ENCODE peak calls at places on chromosomes 1 and 21, in nine cellular contexts. N is SIG-M5, G is cerebellar cortex, T is hepatocyte, H is NCI-H1694, X is A549, I is HS-5, A is T-helper 2 cell, J is H54. R is an unnamed sample.

GRCh38 chr1:59194621-59195020 is 102.3 kb upstream of the FGGY start:
- DNase-seq in N (no peak), G (no peak), T (no peak), H (no peak), X (no peak), I (no peak), A (no peak), J (no peak), R (no peak)

GRCh38 chr21:44709426-44710293 is 1.7 kb downstream of the TSPEAR start:
- DNase-seq in N (no peak), G (no peak), T (no peak), H (peak; percentile 42), X (no peak), I (no peak), A (no peak), J (no peak), R (no peak)

GRCh38 chr1:170030212-170030611 is 44.3 kb downstream of the KIFAP3 start:
- DNase-seq in N (no peak), G (no peak), T (no peak), H (no peak), X (no peak), I (no peak), A (no peak), J (no peak), R (no peak)

GRCh38 chr1:1349256-1350012 is at the start of gene DVL1:
- DNase-seq in N (no peak), G (peak; percentile 42), T (peak; percentile 86), H (peak; percentile 7), X (peak; percentile 47), I (no peak), A (peak; percentile 76), J (no peak), R (peak; percentile 75)

GRCh38 chr1:44831516-44831915 is 11.5 kb downstream of the PTCH2 start:
- DNase-seq in N (no peak), G (no peak), T (no peak), H (no peak), X (no peak), I (no peak), A (no peak), J (no peak), R (no peak)

GRCh38 chr21:35426484-35426883 is 377.4 kb upstream of the RUNX1 start:
- DNase-seq in N (no peak), G (no peak), T (no peak), H (no peak), X (no peak), I (no peak), A (no peak), J (no peak), R (peak; percentile 87)

GRCh38 chr1:6355621-6356020 is 37.9 kb downstream of the ACOT7 start:
- DNase-seq in N (no peak), G (no peak), T (no peak), H (no peak), X (no peak), I (no peak), A (no peak), J (no peak), R (no peak)

GRCh38 chr1:66313446-66313845 is 220.5 kb upstream of the SGIP1 start:
- DNase-seq in N (no peak), G (no peak), T (no peak), H (no peak), X (no peak), I (no peak), A (no peak), J (no peak), R (no peak)

GRCh38 chr1:22428672-22429071 is 23.0 kb upstream of the ZBTB40 start:
- DNase-seq in N (no peak), G (peak; percentile 32), T (peak; percentile 64), H (no peak), X (peak; percentile 80), I (no peak), A (no peak), J (no peak), R (peak; percentile 77)

GRCh38 chr1:89523597-89524368 is 846 bp upstream of the LRRC8B start:
- DNase-seq in N (no peak), G (peak; percentile 67), T (peak; percentile 64), H (peak; percentile 50), X (peak; percentile 71), I (no peak), A (no peak), J (no peak), R (peak; percentile 87)

R was measured in mesendoderm.